ENCODE peak calls at places on chromosome 4, in five cellular contexts. Y, E, X, T and Q are unnamed samples.
A peak's percentile ranks its signal among the peaks of the same experiment; 100 is the strongest.

GRCh38 chr4:122842984-122843531 is 16.4 kb downstream of the FGF2 start:
- DNase-seq in E (no peak), Y (no peak), X (no peak), T (no peak), Q (no peak)

GRCh38 chr4:145546556-145546955 is 64.9 kb downstream of the SMAD1 start:
- DNase-seq in Y (peak; percentile 80), X (no peak), T (no peak), E (peak; percentile 53), Q (no peak)

GRCh38 chr4:22192302-22192645 is 243.7 kb upstream of the KCNIP4 start:
- DNase-seq in E (no peak), X (no peak), Y (no peak), T (no peak), Q (no peak)

GRCh38 chr4:7156273-7157139 is 35.8 kb upstream of the SORCS2 start:
- DNase-seq in T (no peak), Y (peak; percentile 37), X (peak; percentile 42), E (no peak), Q (no peak)

GRCh38 chr4:126772662-126773061 is 860.1 kb upstream of the INTU start:
- DNase-seq in Y (peak; percentile 58), T (no peak), X (no peak), E (no peak), Q (no peak)

GRCh38 chr4:156197216-156197615 is 243.6 kb upstream of the CTSO start:
- DNase-seq in E (no peak), Y (no peak), T (no peak), X (no peak), Q (no peak)

GRCh38 chr4:86243750-86244149 is 116.1 kb downstream of the MAPK10 start:
- DNase-seq in Y (no peak), X (no peak), E (no peak), T (peak; percentile 49), Q (no peak)

GRCh38 chr4:78779280-78779679 is 3.1 kb downstream of the BMP2K start:
- DNase-seq in Y (peak; percentile 51), T (peak; percentile 52), X (no peak), E (no peak), Q (no peak)

GRCh38 chr4:53908661-53909078 is 155.7 kb downstream of the CHIC2 start:
- DNase-seq in Y (peak; percentile 94), E (peak; percentile 85), T (peak; percentile 62), X (peak; percentile 44), Q (peak; percentile 19)

GRCh38 chr4:185868983-185869938 is 57.3 kb upstream of the SORBS2 start:
- DNase-seq in E (no peak), Y (no peak), X (no peak), T (no peak), Q (no peak)

GRCh38 chr4:138062929-138063328 is 179.2 kb downstream of the SLC7A11 start:
- DNase-seq in Y (peak; percentile 64), T (no peak), E (no peak), X (no peak), Q (no peak)

GRCh38 chr4:183906736-183907651 is 1.9 kb downstream of the STOX2 start:
- DNase-seq in E (no peak), X (peak; percentile 19), T (no peak), Y (no peak), Q (no peak)

GRCh38 chr4:8013976-8014726 is 74.5 kb upstream of the AFAP1 start:
- DNase-seq in E (no peak), T (no peak), X (no peak), Y (no peak), Q (no peak)

GRCh38 chr4:144633215-144633614 is 12.7 kb upstream of the HHIP start:
- DNase-seq in Y (no peak), E (no peak), X (no peak), T (no peak), Q (peak; percentile 10)

GRCh38 chr4:118969359-118969758 is 80.7 kb downstream of the SYNPO2 start:
- DNase-seq in X (peak; percentile 49), E (peak; percentile 74), Y (peak; percentile 68), T (peak; percentile 18), Q (no peak)

GRCh38 chr4:25860586-25861421 is 2.0 kb downstream of the SEL1L3 start:
- DNase-seq in T (no peak), Y (no peak), X (no peak), E (no peak), Q (no peak)

GRCh38 chr4:40179360-40179759 is 17.5 kb upstream of the RHOH start:
- DNase-seq in Y (no peak), X (no peak), T (no peak), E (no peak), Q (no peak)

GRCh38 chr4:825969-826330 is at the start of gene CPLX1:
- DNase-seq in T (no peak), Y (no peak), E (no peak), X (no peak), Q (no peak)

GRCh38 chr4:57044279-57044678 is 65.6 kb downstream of the POLR2B start:
- DNase-seq in Y (no peak), T (no peak), E (no peak), X (no peak), Q (no peak)

GRCh38 chr4:75385139-75385538 is 129.1 kb downstream of the RCHY1 start:
- DNase-seq in E (no peak), T (no peak), X (no peak), Y (no peak), Q (no peak)

GRCh38 chr4:151315212-151315886 is 10.1 kb downstream of the SH3D19 start:
- DNase-seq in X (no peak), Y (peak; percentile 72), E (no peak), T (no peak), Q (no peak)

GRCh38 chr4:82645868-82646267 is 84.1 kb upstream of the TMEM150C start:
- DNase-seq in T (no peak), E (no peak), X (no peak), Y (no peak), Q (no peak)

GRCh38 chr4:126386512-126386911 is 1071.8 kb downstream of the FAT4 start:
- DNase-seq in Y (peak; percentile 43), T (no peak), E (peak; percentile 42), X (no peak), Q (no peak)

GRCh38 chr4:7417639-7418038 is 17.1 kb downstream of the PSAPL1 start:
- DNase-seq in Y (no peak), T (no peak), X (peak; percentile 3), E (no peak), Q (no peak)

GRCh38 chr4:48509543-48509942 is 19.5 kb downstream of the ZAR1 start:
- DNase-seq in E (peak; percentile 34), Y (peak; percentile 47), X (no peak), T (no peak), Q (no peak)

GRCh38 chr4:119858176-119858575 is 208.5 kb downstream of the MAD2L1 start:
- DNase-seq in E (no peak), X (no peak), Y (no peak), T (no peak), Q (no peak)

GRCh38 chr4:88900432-88900831 is 156.6 kb downstream of the FAM13A start:
- DNase-seq in E (peak; percentile 28), T (no peak), X (no peak), Y (peak; percentile 85), Q (no peak)

GRCh38 chr4:58247792-58248191 is 1137.6 kb upstream of the IGFBP7 start:
- DNase-seq in E (no peak), Y (no peak), T (no peak), X (no peak), Q (no peak)

GRCh38 chr4:166252487-166253402 is 379.7 kb downstream of the TLL1 start:
- DNase-seq in X (no peak), E (no peak), T (peak; percentile 36), Y (peak; percentile 13), Q (no peak)
- TF ChIP-seq CTCF in X (no peak), E (peak; percentile 60), T (peak; percentile 43), Y (peak; percentile 28), Q (peak; percentile 49)

DNA sequence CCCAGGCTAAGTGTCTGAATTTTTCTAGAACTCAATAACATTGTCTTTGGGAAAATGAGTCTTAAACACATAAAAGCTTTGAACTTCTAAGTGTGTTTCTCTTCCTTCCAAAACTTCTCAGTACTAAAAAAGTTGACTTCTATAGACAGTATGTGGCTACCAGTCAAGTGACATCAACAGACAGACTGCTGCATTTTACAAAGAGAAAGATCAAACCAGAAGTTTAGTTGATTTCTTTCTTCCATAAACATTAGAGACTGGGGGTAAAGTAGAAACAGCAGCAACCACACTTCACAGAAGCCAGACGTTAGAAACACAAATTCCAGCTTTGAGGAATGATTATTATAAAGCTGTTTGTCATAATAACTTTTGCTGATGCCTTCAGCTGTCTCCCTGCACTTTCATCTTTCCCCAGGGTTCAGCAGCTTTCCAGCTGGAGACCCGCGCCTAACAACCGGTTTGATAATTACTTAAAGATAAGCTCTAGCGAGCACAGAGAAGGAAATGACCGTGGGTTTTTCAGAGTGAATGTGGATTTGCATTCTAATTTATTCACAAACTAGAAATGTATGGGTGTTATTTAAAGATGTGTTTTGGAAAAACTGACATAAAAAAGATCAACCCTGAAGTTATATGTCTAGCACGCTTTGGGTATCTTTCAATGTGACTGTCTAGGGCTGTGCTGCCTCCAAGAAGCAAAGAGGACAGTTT is 15.2 kb upstream of the ENAM start:
- DNase-seq in E (no peak), Y (no peak), X (no peak), T (no peak), Q (no peak)
- H3K4me3 ChIP-seq in E (no peak overlapping the region), Y (peak overlapping the region; percentile 38), X (no peak overlapping the region), T (no peak overlapping the region), Q (no peak overlapping the region)

GRCh38 chr4:15963001-15963451 is at the start of gene FGFBP2:
- DNase-seq in Y (peak; percentile 54), X (peak; percentile 37), T (peak; percentile 30), E (no peak), Q (no peak)

GRCh38 chr4:15965325-15965724 is 2.4 kb upstream of the FGFBP2 start:
- DNase-seq in Y (no peak), E (no peak), T (no peak), X (no peak), Q (no peak)

GRCh38 chr4:15963568-15963967 is 593 bp upstream of the FGFBP2 start:
- DNase-seq in Y (no peak), T (no peak), X (no peak), E (no peak), Q (no peak)

GRCh38 chr4:15961778-15962510 is 1.0 kb downstream of the FGFBP2 start:
- DNase-seq in X (peak; percentile 23), E (no peak), T (no peak), Y (no peak), Q (no peak)

GRCh38 chr4:15964159-15964558 is 1.2 kb upstream of the FGFBP2 start:
- DNase-seq in T (no peak), Y (no peak), E (no peak), X (no peak), Q (no peak)
- TF ChIP-seq CTCF in T (no peak), Y (no peak), E (peak; percentile 4), X (no peak), Q (peak; percentile 23)

DNA sequence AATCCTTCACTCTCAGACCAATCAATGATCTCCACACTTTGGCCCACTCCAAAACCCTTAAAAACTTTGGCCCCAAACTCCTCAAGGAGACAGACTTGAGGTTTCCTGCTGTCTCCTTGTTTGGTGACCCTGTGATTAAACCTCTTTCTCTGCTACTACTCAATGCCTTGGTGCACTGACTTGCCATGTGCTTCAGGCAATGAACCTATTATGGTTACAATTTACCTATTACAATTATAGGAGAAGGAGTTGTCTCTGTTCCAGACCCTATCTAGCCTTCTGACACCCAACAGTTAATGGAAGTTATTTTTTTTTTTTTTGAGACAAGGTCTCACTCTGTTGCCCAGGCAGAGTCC is 263.1 kb downstream of the STIM2 start:
- DNase-seq in T (no peak), E (no peak), Y (no peak), X (no peak), Q (no peak)
- H3K4me3 ChIP-seq in T (no peak overlapping the region), E (no peak overlapping the region), Y (no peak overlapping the region), X (no peak overlapping the region), Q (no peak overlapping the region)